ENCODE peak calls at places on chromosomes 2 and 18, in four cellular contexts. X is AG04450, H is RWPE2, M is neural progenitor cell. Q is an unnamed sample.
A peak's percentile ranks its signal among the peaks of the same experiment; 100 is the strongest.

GRCh38 chr2:102703748-102704147 is 58.1 kb upstream of the TMEM182 start:
- DNase-seq in X (no peak), H (no peak), M (peak; percentile 31), Q (no peak)

GRCh38 chr18:12308386-12309100 is 502 bp downstream of the TUBB6 start:
- DNase-seq in X (peak; percentile 71), H (peak; percentile 86), M (peak; percentile 87), Q (no peak)

GRCh38 chr18:58400337-58400885 is 228.5 kb downstream of the ALPK2 start:
- DNase-seq in X (no peak), H (no peak), M (no peak), Q (no peak)

GRCh38 chr2:147713349-147713748 is 131.5 kb upstream of the ACVR2A start:
- DNase-seq in X (no peak), H (no peak), M (no peak), Q (no peak)

GRCh38 chr2:104745856-104746255 is 108.1 kb upstream of the POU3F3 start:
- DNase-seq in X (no peak), H (no peak), M (no peak), Q (no peak)

GRCh38 chr2:237540223-237540775 is 26.1 kb upstream of the PRLH start:
- DNase-seq in X (no peak), H (no peak), M (no peak), Q (no peak)

GRCh38 chr18:7733642-7734041 is 166.5 kb downstream of the PTPRM start:
- DNase-seq in X (no peak), H (no peak), M (no peak), Q (no peak)

GRCh38 chr2:140256080-140256479 is 1475.9 kb upstream of the NXPH2 start:
- DNase-seq in X (no peak), H (no peak), M (no peak), Q (no peak)

GRCh38 chr2:220785181-220785580 is 786.9 kb downstream of the EPHA4 start:
- DNase-seq in X (no peak), H (no peak), M (no peak), Q (no peak)

GRCh38 chr18:58176915-58177717 is 133.1 kb downstream of the NEDD4L start:
- DNase-seq in X (peak; percentile 81), H (no peak), M (peak; percentile 48), Q (no peak)

GRCh38 chr2:95386031-95386430 is 16.5 kb upstream of the FAHD2A start:
- DNase-seq in X (no peak), H (peak; percentile 18), M (no peak), Q (no peak)

GRCh38 chr2:102064679-102065674 is 73.2 kb downstream of the IL1R2 start:
- DNase-seq in X (no peak), H (no peak), M (no peak), Q (no peak)

GRCh38 chr2:37471994-37472393 is 127.6 kb downstream of the QPCT start:
- DNase-seq in X (peak; percentile 33), H (no peak), M (no peak), Q (no peak)

GRCh38 chr2:117832905-117833613 is 18.6 kb downstream of the DDX18 start:
- DNase-seq in X (no peak), H (no peak), M (peak; percentile 63), Q (no peak)

GRCh38 chr2:18440141-18440605 is 120.3 kb downstream of the RDH14 start:
- DNase-seq in X (peak; percentile 36), H (no peak), M (no peak), Q (no peak)

GRCh38 chr2:237968048-237968862 is 1.4 kb downstream of the UBE2F start:
- DNase-seq in X (peak; percentile 20), H (peak; percentile 22), M (no peak), Q (peak; percentile 56)

GRCh38 chr2:170213651-170214050 is 35.7 kb downstream of the MYO3B start:
- DNase-seq in X (no peak), H (no peak), M (no peak), Q (no peak)

GRCh38 chr18:5868218-5868904 is 27.0 kb downstream of the TMEM200C start:
- DNase-seq in X (peak; percentile 75), H (no peak), M (peak; percentile 93), Q (no peak)

GRCh38 chr18:74654637-74655036 is 57.0 kb downstream of the ZNF407 start:
- DNase-seq in X (no peak), H (no peak), M (no peak), Q (no peak)

GRCh38 chr2:241808051-241808450 is 942 bp upstream of the NEU4 start:
- DNase-seq in X (no peak), H (no peak), M (no peak), Q (no peak)

GRCh38 chr2:191165190-191165643 is 14.4 kb upstream of the STAT4 start:
- DNase-seq in X (no peak), H (no peak), M (peak; percentile 57), Q (peak; percentile 36)

GRCh38 chr2:84919885-84920580 is 14.6 kb downstream of the TMSB10 start:
- DNase-seq in X (peak; percentile 93), H (peak; percentile 86), M (no peak), Q (no peak)

GRCh38 chr2:238136820-238137537 is 1.5 kb upstream of the KLHL30 start:
- DNase-seq in X (peak; percentile 26), H (no peak), M (no peak), Q (no peak)

GRCh38 chr2:30722936-30723725 is 84.1 kb downstream of the CAPN13 start:
- DNase-seq in X (no peak), H (no peak), M (no peak), Q (no peak)

GRCh38 chr2:235844561-235844960 is 323.6 kb downstream of the GBX2 start:
- DNase-seq in X (no peak), H (no peak), M (no peak), Q (no peak)

GRCh38 chr18:76131738-76132137 is 363.3 kb downstream of the ZNF516 start:
- DNase-seq in X (no peak), H (no peak), M (no peak), Q (no peak)

GRCh38 chr18:13623871-13624270 is 102.5 kb downstream of the FAM210A start:
- DNase-seq in X (no peak), H (no peak), M (no peak), Q (no peak)

GRCh38 chr2:169406891-169407290 is 44.6 kb upstream of the LRP2 start:
- DNase-seq in X (no peak), H (no peak), M (no peak), Q (no peak)

GRCh38 chr2:182611009-182611408 is 105.0 kb upstream of the DNAJC10 start:
- DNase-seq in X (no peak), H (no peak), M (no peak), Q (no peak)

GRCh38 chr2:234446404-234447076 is 50.3 kb downstream of the ARL4C start:
- DNase-seq in X (no peak), H (peak; percentile 92), M (no peak), Q (peak; percentile 74)
- H3K4me3 ChIP-seq in X (no peak overlapping the region), H (no peak overlapping the region), M (no peak overlapping the region), Q (peak overlapping the region; percentile 22)

GRCh38 chr2:134227666-134228065 is 26.2 kb upstream of the MGAT5 start:
- DNase-seq in X (no peak), H (no peak), M (no peak), Q (no peak)

GRCh38 chr2:134225841-134226240 is 28.0 kb upstream of the MGAT5 start:
- DNase-seq in X (no peak), H (no peak), M (peak; percentile 42), Q (no peak)

GRCh38 chr2:134229540-134229939 is 24.3 kb upstream of the MGAT5 start:
- DNase-seq in X (no peak), H (no peak), M (no peak), Q (no peak)

GRCh38 chr2:134230885-134231284 is 23.0 kb upstream of the MGAT5 start:
- DNase-seq in X (no peak), H (no peak), M (no peak), Q (no peak)

DNA sequence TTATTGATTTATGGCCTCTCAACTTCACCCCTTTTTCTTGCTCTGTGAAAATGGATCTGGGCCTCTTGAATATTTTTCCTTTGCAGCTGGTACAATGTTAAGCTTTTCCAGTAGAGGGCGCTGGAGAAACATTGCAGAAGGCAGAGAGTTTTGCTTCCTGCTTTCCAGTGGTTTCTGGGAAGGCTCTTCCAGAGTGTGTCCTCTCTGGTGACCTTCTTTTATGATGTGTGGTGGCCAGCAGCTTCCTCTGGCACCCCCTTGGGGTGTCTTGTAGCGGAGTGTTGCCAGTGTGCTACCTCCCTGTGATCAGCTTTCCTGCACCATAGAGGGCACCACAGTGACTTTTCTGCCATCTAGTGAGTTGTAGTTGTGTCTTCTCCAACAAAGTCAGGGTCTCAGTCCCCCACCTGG is 25.4 kb upstream of the MGAT5 start:
- DNase-seq in X (no peak), H (no peak), M (no peak), Q (no peak)
- H3K9me3 ChIP-seq in X (peaks cover 7% of the 10 kb centered on the region), H (no peaks in the 10 kb centered on the region), M (no peaks in the 10 kb centered on the region), Q (peaks cover 8% of the 10 kb centered on the region)

GRCh38 chr2:25253153-25253617 is 84.8 kb upstream of the POMC start:
- DNase-seq in X (no peak), H (no peak), M (no peak), Q (no peak)
- H3K4me3 ChIP-seq in X (no peak overlapping the region), H (no peak overlapping the region), M (peak overlapping the region; percentile 62), Q (no peak overlapping the region)

DNA sequence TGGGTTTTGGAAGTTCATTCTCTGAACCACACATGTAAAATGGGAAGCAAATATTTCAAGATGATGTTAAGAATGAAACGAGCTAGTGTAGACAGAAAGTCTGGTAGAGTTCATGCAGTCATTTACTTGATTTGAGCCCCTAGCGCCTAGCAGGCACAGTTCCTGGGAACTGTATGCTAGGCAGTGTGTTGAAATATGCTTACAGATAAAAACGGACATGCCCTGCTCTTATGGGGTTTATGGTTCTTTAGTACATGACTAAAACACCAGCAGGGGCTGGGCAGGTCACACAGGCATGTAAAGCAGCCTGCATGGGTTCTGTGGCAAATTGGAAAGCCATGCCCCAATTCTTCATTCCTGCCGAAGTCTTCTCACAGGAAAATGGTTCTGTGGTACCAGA is 27.3 kb upstream of the MGAT5 start:
- DNase-seq in X (no peak), H (no peak), M (no peak), Q (no peak)
- H3K9me3 ChIP-seq in X (peaks cover 7% of the 10 kb centered on the region), H (no peaks in the 10 kb centered on the region), M (no peaks in the 10 kb centered on the region), Q (peaks cover 8% of the 10 kb centered on the region)

GRCh38 chr2:215535726-215536125 is 99.9 kb upstream of the FN1 start:
- DNase-seq in X (no peak), H (no peak), M (no peak), Q (no peak)

GRCh38 chr2:215532844-215533243 is 97.0 kb upstream of the FN1 start:
- DNase-seq in X (no peak), H (no peak), M (no peak), Q (no peak)

GRCh38 chr2:215535125-215535668 is 99.3 kb upstream of the FN1 start:
- DNase-seq in X (no peak), H (no peak), M (no peak), Q (no peak)

GRCh38 chr2:215537621-215538020 is 101.8 kb upstream of the FN1 start:
- DNase-seq in X (peak; percentile 81), H (no peak), M (no peak), Q (no peak)

GRCh38 chr2:215536476-215536875 is 100.6 kb upstream of the FN1 start:
- DNase-seq in X (no peak), H (no peak), M (no peak), Q (no peak)
- H3K4me3 ChIP-seq in X (no peak overlapping the region), H (no peak overlapping the region), M (no peak overlapping the region), Q (no peak overlapping the region)

GRCh38 chr2:4745056-4745455 is 947.1 kb upstream of the SOX11 start:
- DNase-seq in X (no peak), H (no peak), M (no peak), Q (no peak)
- H3K9me3 ChIP-seq in X (peaks cover 26% of the 10 kb centered on the region), H (no peaks in the 10 kb centered on the region), M (no peaks in the 10 kb centered on the region), Q (no peaks in the 10 kb centered on the region)

GRCh38 chr2:128374711-128375413 is 56.2 kb upstream of the HS6ST1 start:
- DNase-seq in X (no peak), H (no peak), M (no peak), Q (no peak)
- H3K4me3 ChIP-seq in X (no peak overlapping the region), H (no peak overlapping the region), M (no peak overlapping the region), Q (no peak overlapping the region)